ENCODE peak calls at places on chromosomes 7 and 10, in nine cellular contexts. F, E, S, C, M, R, V, N and H are unnamed samples.

GRCh38 chr10:43251664-43252165 is 15.2 kb downstream of the RASGEF1A start:
- DNase-seq in N (no peak), F (no peak), E (no peak), V (no peak), S (no peak), M (no peak), C (no peak), R (no peak), H (peak; percentile 38)

GRCh38 chr10:3770611-3771110 is 14.3 kb downstream of the KLF6 start:
- DNase-seq in E (no peak), F (no peak), V (no peak), N (no peak), R (no peak), S (no peak), C (no peak), M (peak; percentile 13), H (no peak)

GRCh38 chr7:108211382-108212201 is 81.4 kb upstream of the LAMB4 start:
- DNase-seq in M (no peak), N (peak; percentile 39), C (peak; percentile 42), E (peak; percentile 31), F (no peak), S (no peak), R (no peak), V (peak; percentile 16), H (no peak)

GRCh38 chr10:5284311-5285057 is 80.3 kb upstream of the UCN3 start:
- DNase-seq in M (no peak), V (no peak), F (no peak), C (no peak), R (no peak), N (no peak), S (no peak), E (no peak), H (no peak)

GRCh38 chr10:23965880-23966279 is 243.1 kb upstream of the KIAA1217 start:
- DNase-seq in S (no peak), C (no peak), V (no peak), M (no peak), R (no peak), N (no peak), E (no peak), F (no peak), H (no peak)

GRCh38 chr7:91512958-91513357 is 248.7 kb downstream of the FZD1 start:
- DNase-seq in N (no peak), E (no peak), F (no peak), S (no peak), R (no peak), C (no peak), V (no peak), M (no peak), H (no peak)

GRCh38 chr10:52215745-52216361 is 98.2 kb upstream of the DKK1 start:
- DNase-seq in R (peak; percentile 46), N (peak; percentile 60), M (peak; percentile 37), V (peak; percentile 30), C (peak; percentile 65), S (no peak), F (peak; percentile 37), E (peak; percentile 43), H (no peak)

GRCh38 chr7:139647085-139647484 is 123.6 kb downstream of the CLEC2L start:
- DNase-seq in R (no peak), N (no peak), V (no peak), C (no peak), S (no peak), M (no peak), F (no peak), E (no peak), H (no peak)

GRCh38 chr10:60496181-60496580 is 106.5 kb upstream of the ANK3 start:
- DNase-seq in F (no peak), V (no peak), E (no peak), M (no peak), S (no peak), C (no peak), R (no peak), N (no peak), H (no peak)

GRCh38 chr7:4479367-4480039 is 202.6 kb upstream of the FOXK1 start:
- DNase-seq in F (no peak), S (peak; percentile 41), V (no peak), C (peak; percentile 72), E (no peak), N (peak; percentile 73), R (no peak), M (no peak), H (no peak)

GRCh38 chr10:19788075-19788686 is 28.1 kb upstream of the PLXDC2 start:
- DNase-seq in R (peak; percentile 38), F (peak; percentile 14), E (no peak), C (peak; percentile 61), S (no peak), M (peak; percentile 31), N (no peak), V (peak; percentile 15), H (no peak)

DNA sequence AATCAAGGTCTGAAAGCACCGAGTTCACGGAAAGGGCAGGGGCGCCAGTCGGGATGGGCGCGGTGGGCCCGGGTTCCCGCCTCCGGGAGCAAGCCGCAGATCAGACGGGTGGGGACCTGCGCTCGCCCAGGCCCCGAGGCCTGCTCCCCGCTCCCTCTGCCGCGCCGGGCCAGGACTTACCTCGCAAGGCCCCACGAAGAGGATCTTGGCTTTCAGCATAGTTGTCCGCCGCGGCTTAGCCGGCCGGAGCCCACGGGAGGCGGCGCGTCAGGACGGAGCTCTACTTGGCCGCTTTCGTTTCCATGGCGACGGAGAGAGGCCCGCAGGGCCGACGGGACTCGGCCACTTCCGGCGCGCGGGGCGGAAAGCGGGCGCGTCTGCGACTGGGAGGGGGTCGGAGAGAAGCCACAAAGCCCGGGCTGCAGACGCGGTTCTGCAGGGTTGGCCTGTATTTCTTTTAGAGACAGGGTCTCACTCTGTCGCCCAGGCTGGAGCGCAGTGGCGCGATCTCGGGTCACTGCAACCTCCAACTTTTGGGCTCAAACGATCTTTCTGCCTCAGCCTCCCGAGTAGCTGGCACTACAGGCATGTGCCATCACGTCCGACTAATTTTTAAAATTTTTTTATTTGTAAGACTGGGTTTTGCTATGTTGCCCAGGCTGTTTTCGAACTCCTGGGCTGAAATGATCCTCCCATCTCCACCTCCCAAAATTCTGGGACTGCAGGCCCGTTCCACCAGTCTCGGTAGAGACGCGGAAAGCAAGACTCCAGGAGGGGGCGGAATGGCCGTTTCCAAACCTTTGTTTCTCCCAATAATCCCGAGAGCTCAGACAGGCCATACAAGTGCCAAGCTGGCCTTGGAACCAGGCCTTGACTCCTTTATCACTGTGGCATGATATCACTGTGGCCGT is at the start of gene IFT22:
- DNase-seq in C (peak; percentile 84), E (peak; percentile 92), F (peak; percentile 92), V (peak; percentile 95), R (peak; percentile 94), M (peak; percentile 92), N (peak; percentile 66), S (no peak), H (peak; percentile 96)
- TF ChIP-seq POLR2A in C (peak; percentile 81), E (no peak), F (no peak), V (peak; percentile 74), R (no peak), M (no peak), N (peak; percentile 41), S (peak; percentile 91), H (no peak)

GRCh38 chr10:27504897-27505457 is 873 bp downstream of the RAB18 start:
- DNase-seq in R (no peak), C (no peak), F (no peak), M (no peak), E (no peak), V (no peak), S (no peak), N (no peak), H (no peak)
- TF ChIP-seq POLR2A in R (no peak), C (no peak), F (no peak), M (no peak), E (no peak), V (no peak), S (no peak), N (no peak), H (no peak)

GRCh38 chr10:78920011-78920410 is 148.8 kb upstream of the ZMIZ1 start:
- DNase-seq in N (no peak), M (no peak), F (no peak), R (no peak), E (no peak), S (no peak), C (no peak), V (no peak), H (no peak)
- TF ChIP-seq POLR2A in N (no peak), M (no peak), F (no peak), R (no peak), E (no peak), S (no peak), C (no peak), V (no peak), H (no peak)

GRCh38 chr10:22715290-22715625 is 880 bp upstream of the PIP4K2A start:
- DNase-seq in V (no peak), F (no peak), N (no peak), E (no peak), M (no peak), R (no peak), C (no peak), S (no peak), H (no peak)

GRCh38 chr10:22713853-22714523 is 390 bp downstream of the PIP4K2A start:
- DNase-seq in C (no peak), N (no peak), F (peak; percentile 11), S (no peak), E (no peak), R (peak; percentile 43), V (peak; percentile 30), M (no peak), H (peak; percentile 68)

GRCh38 chr10:22712959-22713852 is 1.2 kb downstream of the PIP4K2A start:
- DNase-seq in N (no peak), S (no peak), M (peak; percentile 24), E (peak; percentile 38), F (no peak), C (peak; percentile 29), R (peak; percentile 37), V (peak; percentile 30), H (no peak)

GRCh38 chr10:22716943-22717342 is 2.6 kb upstream of the PIP4K2A start:
- DNase-seq in E (no peak), M (no peak), V (no peak), N (no peak), C (no peak), F (no peak), S (no peak), R (no peak), H (no peak)

DNA sequence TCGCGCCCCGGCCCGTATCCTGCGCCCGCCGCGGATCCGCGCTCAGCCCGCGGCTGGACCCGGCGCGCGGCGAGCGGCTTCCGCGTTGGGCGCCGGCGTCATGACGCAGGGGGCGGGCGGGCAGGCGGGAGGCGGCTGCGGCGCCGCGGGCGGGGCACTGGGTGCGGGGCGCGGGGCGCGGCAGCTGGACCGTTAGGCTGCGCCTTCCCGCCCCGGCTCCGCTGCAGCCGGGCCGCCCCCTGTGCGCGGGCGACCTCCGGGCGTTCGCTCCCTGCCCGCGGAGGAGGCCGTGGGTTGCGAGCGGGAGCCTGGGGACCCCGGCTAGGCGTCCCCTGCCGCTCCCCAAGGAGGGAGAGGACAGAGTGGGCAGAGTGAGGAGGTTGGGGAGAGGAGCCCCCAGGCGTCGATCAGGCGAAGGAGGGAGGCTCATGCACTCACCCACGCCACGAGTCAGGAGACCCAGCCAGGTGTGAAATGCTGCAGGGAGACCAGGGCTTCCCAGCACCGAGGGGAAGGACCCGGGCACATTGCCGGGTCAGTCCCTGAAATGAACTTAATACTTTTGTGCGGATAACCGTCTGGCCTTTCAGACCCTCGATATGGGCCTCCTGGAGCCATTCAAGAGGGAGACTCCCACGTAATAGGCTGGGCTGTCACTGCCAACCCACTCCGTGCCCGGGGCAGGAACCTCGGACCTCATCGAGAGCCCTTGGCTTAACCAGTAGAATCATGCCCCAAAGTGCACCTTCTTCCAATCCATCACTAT is at the start of gene PIP4K2A:
- DNase-seq in N (peak; percentile 15), S (no peak), C (peak; percentile 25), E (peak; percentile 82), M (peak; percentile 51), F (peak; percentile 55), V (peak; percentile 65), R (peak; percentile 79), H (peak; percentile 84)
- TF ChIP-seq POLR2A in N (peak; percentile 76), S (peak; percentile 32), C (peak; percentile 51), E (no peak), M (peak; percentile 61), F (no peak), V (peak; percentile 82), R (peak; percentile 74), H (no peak)